ENCODE peak calls at places on chromosome 3, in nine cellular contexts. I is neural crest cell, P is fibroblast of the aortic adventitia, T is dorsolateral prefrontal cortex, Z is cardiac fibroblast, K is foreskin fibroblast, J is right atrium auricular region, U is AG09309, E is GM13977. A is an unnamed sample.
A peak's percentile ranks its signal among the peaks of the same experiment; 100 is the strongest.

GRCh38 chr3:148238421-148238821 is 459.3 kb upstream of the AGTR1 start:
- DNase-seq in I (no peak), P (no peak), T (no peak), Z (no peak), K (peak; percentile 21), J (no peak), U (no peak), E (no peak), A (no peak)

GRCh38 chr3:11391172-11391879 is 119.1 kb downstream of the ATG7 start:
- DNase-seq in I (no peak), P (peak; percentile 66), T (no peak), Z (peak; percentile 33), K (no peak), J (no peak), U (no peak), E (no peak), A (no peak)

GRCh38 chr3:73502609-73503560 is 121.9 kb downstream of the PDZRN3 start:
- DNase-seq in I (peak; percentile 67), P (peak; percentile 94), T (peak; percentile 68), Z (peak; percentile 84), K (peak; percentile 65), J (peak; percentile 66), U (peak; percentile 80), E (peak; percentile 75), A (peak; percentile 71)

GRCh38 chr3:40504636-40505430 is 1.0 kb upstream of the ZNF620 start:
- DNase-seq in I (no peak), P (peak; percentile 97), T (no peak), Z (peak; percentile 97), K (peak; percentile 95), J (peak; percentile 63), U (peak; percentile 98), E (no peak), A (no peak)

GRCh38 chr3:106740116-106740515 is 637.1 kb upstream of the CCDC54 start:
- DNase-seq in I (no peak), P (peak; percentile 82), T (no peak), Z (peak; percentile 75), K (no peak), J (no peak), U (no peak), E (no peak), A (no peak)

GRCh38 chr3:12999147-13000140 is 73.8 kb downstream of the IQSEC1 start:
- DNase-seq in I (no peak), P (no peak), T (peak; percentile 53), Z (peak; percentile 32), K (no peak), J (peak; percentile 96), U (no peak), E (peak; percentile 67), A (peak; percentile 78)

GRCh38 chr3:38598791-38599190 is 50.7 kb downstream of the SCN5A start:
- DNase-seq in I (no peak), P (no peak), T (no peak), Z (no peak), K (no peak), J (no peak), U (no peak), E (no peak), A (no peak)

GRCh38 chr3:94285874-94286273 is 223.0 kb downstream of the NSUN3 start:
- DNase-seq in I (no peak), P (peak; percentile 20), T (no peak), Z (peak; percentile 1), K (no peak), J (no peak), U (no peak), E (no peak), A (no peak)

GRCh38 chr3:159762981-159763465 is 225.6 kb upstream of the IL12A start:
- DNase-seq in I (peak; percentile 28), P (peak; percentile 83), T (no peak), Z (peak; percentile 88), K (peak; percentile 86), J (peak; percentile 82), U (peak; percentile 78), E (peak; percentile 54), A (peak; percentile 46)

GRCh38 chr3:134808835-134809234 is 13.8 kb downstream of the EPHB1 start:
- DNase-seq in I (no peak), P (no peak), T (no peak), Z (no peak), K (no peak), J (no peak), U (no peak), E (no peak), A (no peak)

GRCh38 chr3:15427182-15427880 is at the start of the genes EAF1 and METTL6:
- DNase-seq in I (peak; percentile 67), P (peak; percentile 78), T (peak; percentile 91), Z (peak; percentile 83), K (peak; percentile 69), J (peak; percentile 88), U (no peak), E (peak; percentile 87), A (peak; percentile 92)

GRCh38 chr3:40310690-40311089 is 1.2 kb downstream of the EIF1B start:
- DNase-seq in I (no peak), P (peak; percentile 55), T (no peak), Z (peak; percentile 51), K (no peak), J (no peak), U (no peak), E (no peak), A (no peak)

GRCh38 chr3:23455084-23455483 is 252.0 kb downstream of the UBE2E2 start:
- DNase-seq in I (no peak), P (peak; percentile 91), T (no peak), Z (peak; percentile 78), K (peak; percentile 74), J (no peak), U (peak; percentile 69), E (no peak), A (no peak)

GRCh38 chr3:187986514-187986934 is 167.4 kb upstream of the LPP start:
- DNase-seq in I (no peak), P (peak; percentile 84), T (no peak), Z (peak; percentile 69), K (peak; percentile 94), J (no peak), U (peak; percentile 59), E (no peak), A (no peak)

GRCh38 chr3:174821477-174821876 is 37.7 kb upstream of the NAALADL2 start:
- DNase-seq in I (no peak), P (peak; percentile 70), T (no peak), Z (peak; percentile 43), K (no peak), J (no peak), U (no peak), E (no peak), A (no peak)

GRCh38 chr3:22861426-22861825 is 341.7 kb upstream of the UBE2E2 start:
- DNase-seq in I (no peak), P (no peak), T (no peak), Z (no peak), K (no peak), J (no peak), U (no peak), E (no peak), A (no peak)

GRCh38 chr3:171569571-171570132 is 109.4 kb upstream of the TNIK start:
- DNase-seq in I (no peak), P (no peak), T (no peak), Z (no peak), K (no peak), J (no peak), U (no peak), E (no peak), A (no peak)

GRCh38 chr3:151200586-151200985 is 2.4 kb downstream of the GPR171 start:
- DNase-seq in I (no peak), P (no peak), T (no peak), Z (no peak), K (no peak), J (no peak), U (no peak), E (no peak), A (no peak)

GRCh38 chr3:147152476-147152875 is 253.9 kb downstream of the ZIC4 start:
- DNase-seq in I (no peak), P (no peak), T (no peak), Z (no peak), K (no peak), J (no peak), U (no peak), E (no peak), A (no peak)
- TF ChIP-seq CTCF in I (no peak), P (no peak), T (no peak), Z (no peak), K (no peak), J (no peak), U (no peak), E (no peak), A (no peak)

GRCh38 chr3:128634075-128634611 is 16.5 kb downstream of the RPN1 start:
- DNase-seq in I (no peak), P (no peak), T (no peak), Z (no peak), K (no peak), J (no peak), U (no peak), E (no peak), A (no peak)
- TF ChIP-seq CTCF in I (no peak), P (no peak), T (no peak), Z (no peak), K (no peak), J (no peak), U (no peak), E (no peak), A (no peak)

GRCh38 chr3:100957407-100958100 is 35.7 kb downstream of the ABI3BP start:
- DNase-seq in I (no peak), P (peak; percentile 92), T (no peak), Z (peak; percentile 40), K (peak; percentile 74), J (no peak), U (peak; percentile 54), E (no peak), A (no peak)

GRCh38 chr3:100954199-100954935 is 38.9 kb downstream of the ABI3BP start:
- DNase-seq in I (no peak), P (peak; percentile 74), T (no peak), Z (no peak), K (no peak), J (no peak), U (no peak), E (no peak), A (no peak)

GRCh38 chr3:100954990-100955389 is 38.2 kb downstream of the ABI3BP start:
- DNase-seq in I (no peak), P (peak; percentile 96), T (no peak), Z (peak; percentile 75), K (peak; percentile 95), J (peak; percentile 83), U (peak; percentile 95), E (no peak), A (no peak)

GRCh38 chr3:100956276-100956675 is 36.9 kb downstream of the ABI3BP start:
- DNase-seq in I (no peak), P (no peak), T (no peak), Z (no peak), K (no peak), J (no peak), U (no peak), E (no peak), A (no peak)

DNA sequence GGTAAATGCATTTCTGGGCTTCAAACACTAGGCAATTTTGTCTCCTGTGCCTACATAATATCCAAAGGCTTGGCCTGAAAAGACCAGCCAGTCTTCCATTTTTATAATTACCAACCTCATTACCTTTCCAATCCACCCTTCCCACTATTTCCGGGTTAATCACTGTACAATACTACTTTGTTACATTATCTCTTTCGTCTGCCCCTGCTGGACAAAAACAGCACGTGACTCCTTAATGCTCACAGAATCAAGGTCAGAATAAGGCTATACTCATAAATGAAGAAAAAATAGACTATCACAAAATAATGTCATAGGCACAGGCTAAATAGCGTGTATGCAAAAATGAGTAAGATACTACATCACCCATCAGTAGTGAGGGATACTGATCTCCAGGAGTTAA is 40.1 kb downstream of the ABI3BP start:
- DNase-seq in I (no peak), P (no peak), T (no peak), Z (no peak), K (no peak), J (no peak), U (no peak), E (no peak), A (no peak)
- TF ChIP-seq CTCF in I (no peak), P (no peak), T (no peak), Z (no peak), K (no peak), J (no peak), U (no peak), E (no peak), A (no peak)

GRCh38 chr3:176814252-176814651 is 383.0 kb downstream of the TBL1XR1 start:
- DNase-seq in I (peak; percentile 77), P (peak; percentile 5), T (peak; percentile 46), Z (peak; percentile 54), K (peak; percentile 2), J (peak; percentile 59), U (no peak), E (peak; percentile 41), A (peak; percentile 50)
- TF ChIP-seq CTCF in I (peak; percentile 72), P (peak; percentile 49), T (peak; percentile 50), Z (peak; percentile 85), K (peak; percentile 70), J (peak; percentile 77), U (peak; percentile 76), E (peak; percentile 50), A (peak; percentile 50)